ENCODE peak calls at places on chromosomes 7 and 10, in four cellular contexts. One of them, this sample, is unnamed.

GRCh38 chr7:75711076-75711475 is 27.7 kb downstream of the HIP1 start:
- DNase-seq in K562: no peak
- DNase-seq in GM12878: no peak
- DNase-seq in HepG2: no peak
- DNase-seq in this sample: no peak

GRCh38 chr10:35578608-35578956 is 26.6 kb upstream of the GJD4 start:
- DNase-seq in K562: no peak
- DNase-seq in GM12878: no peak
- DNase-seq in HepG2: no peak
- DNase-seq in this sample: no peak

GRCh38 chr10:48764486-48764885 is 79.8 kb downstream of the WDFY4 start:
- DNase-seq in K562: no peak
- DNase-seq in GM12878: no peak
- DNase-seq in HepG2: no peak
- DNase-seq in this sample: no peak

GRCh38 chr7:49773082-49773938 is at the start of gene VWC2:
- DNase-seq in K562: no peak
- DNase-seq in GM12878: no peak
- DNase-seq in HepG2: no peak
- DNase-seq in this sample: no peak

GRCh38 chr10:24958701-24959392 is 6.4 kb upstream of the PRTFDC1 start:
- DNase-seq in K562: peak
- DNase-seq in GM12878: no peak
- DNase-seq in HepG2: no peak
- DNase-seq in this sample: no peak

GRCh38 chr10:71038921-71039320 is 150.6 kb upstream of the PCBD1 start:
- DNase-seq in K562: no peak
- DNase-seq in GM12878: no peak
- DNase-seq in HepG2: no peak
- DNase-seq in this sample: no peak

GRCh38 chr10:17888189-17888588 is 63.5 kb upstream of the SLC39A12 start:
- DNase-seq in K562: no peak
- DNase-seq in GM12878: no peak
- DNase-seq in HepG2: no peak
- DNase-seq in this sample: peak

GRCh38 chr7:151827620-151828019 is 49.3 kb downstream of the PRKAG2 start:
- DNase-seq in K562: no peak
- DNase-seq in GM12878: no peak
- DNase-seq in HepG2: no peak
- DNase-seq in this sample: no peak

GRCh38 chr7:64098-64521 is 128.3 kb upstream of the FAM20C start:
- DNase-seq in K562: peak
- DNase-seq in GM12878: no peak
- DNase-seq in HepG2: peak
- DNase-seq in this sample: peak

DNA sequence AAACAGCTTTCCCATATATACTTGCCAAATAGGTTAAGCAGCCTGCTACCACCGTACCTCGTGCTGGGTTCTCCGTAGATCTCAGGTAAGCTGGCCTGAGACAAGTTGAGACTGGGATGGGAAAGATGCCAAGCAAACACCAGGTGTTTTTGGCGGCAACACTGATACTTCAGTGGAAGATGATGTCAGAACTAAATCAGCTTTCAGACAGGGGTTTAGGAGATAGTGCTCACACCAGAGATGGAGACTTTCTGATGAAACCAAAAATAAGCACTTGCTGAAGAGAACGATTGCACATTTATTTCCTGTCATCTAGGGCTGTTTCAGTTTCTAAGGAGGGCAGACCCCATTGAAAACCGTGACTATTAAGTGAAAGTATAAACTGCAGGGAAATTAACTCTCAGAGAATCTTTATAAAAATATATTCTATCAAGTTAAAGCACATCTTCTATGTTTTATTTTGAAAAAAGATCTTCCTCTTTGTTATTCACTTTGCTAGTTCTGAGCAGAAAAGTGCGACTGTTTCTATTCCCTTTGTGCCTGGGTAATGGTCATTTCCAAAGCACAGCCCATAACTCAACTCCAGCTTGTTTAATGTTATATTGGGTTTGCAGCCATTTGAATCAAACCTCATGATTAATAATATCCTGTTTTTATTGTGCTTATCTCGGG is 149.9 kb downstream of the CPED1 start:
- DNase-seq in K562: peak
- DNase-seq in GM12878: peak
- DNase-seq in HepG2: no peak
- DNase-seq in this sample: no peak
- TF ChIP-seq MYC in K562: no peak
- TF ChIP-seq MYC in GM12878: no peak
- TF ChIP-seq MYC in HepG2: no peak
- TF ChIP-seq MYC in this sample: no peak

GRCh38 chr7:36192050-36192824 is 39.2 kb downstream of the EEPD1 start:
- DNase-seq in K562: no peak
- DNase-seq in GM12878: peak
- DNase-seq in HepG2: no peak
- DNase-seq in this sample: no peak
- TF ChIP-seq CEBPB in K562: no peak
- TF ChIP-seq CEBPB in GM12878: no peak
- TF ChIP-seq CEBPB in HepG2: no peak
- TF ChIP-seq CEBPB in this sample: no peak

DNA sequence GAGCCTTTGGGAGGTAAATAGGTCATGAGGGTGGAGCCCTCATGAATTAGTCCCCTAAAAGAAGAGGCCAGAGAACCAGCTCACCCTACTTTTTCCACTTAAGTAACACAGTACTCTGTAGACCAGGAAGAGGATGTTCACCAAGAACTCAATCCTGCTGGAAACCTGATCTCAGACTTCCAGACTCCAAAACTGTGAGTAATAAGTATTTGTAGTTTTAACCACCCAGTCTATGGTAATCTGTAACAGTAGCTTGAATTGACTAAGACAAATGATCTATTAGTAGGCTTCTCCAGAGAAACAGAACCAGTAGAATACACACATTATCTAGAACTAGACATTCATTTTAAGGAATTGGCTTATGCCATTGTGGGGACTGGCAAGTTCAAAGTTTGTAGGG is 51.5 kb downstream of the ANKMY2 start:
- DNase-seq in K562: no peak
- DNase-seq in GM12878: no peak
- DNase-seq in HepG2: no peak
- DNase-seq in this sample: no peak
- TF ChIP-seq MYC in K562: no peak
- TF ChIP-seq MYC in GM12878: no peak
- TF ChIP-seq MYC in HepG2: no peak
- TF ChIP-seq MYC in this sample: no peak

GRCh38 chr10:78139336-78139735 is 105.7 kb downstream of the RPS24 start:
- DNase-seq in K562: no peak
- DNase-seq in GM12878: no peak
- DNase-seq in HepG2: peak
- DNase-seq in this sample: no peak
- TF ChIP-seq CEBPB in K562: no peak
- TF ChIP-seq CEBPB in GM12878: no peak
- TF ChIP-seq CEBPB in HepG2: no peak
- TF ChIP-seq CEBPB in this sample: no peak